ENCODE peak calls at places on chromosomes 12 and 14, in four cellular contexts. N is lung microvascular endothelial cell, B is GM12865, O is T-cell. J is an unnamed sample.

GRCh38 chr12:67042697-67043131 is 226.4 kb upstream of the CAND1 start:
- DNase-seq in O (no peak), N (peak), B (no peak), J (no peak)

GRCh38 chr12:112148031-112148513 is 22.7 kb downstream of the TRAFD1 start:
- DNase-seq in N (peak), B (no peak), O (no peak), J (no peak)

GRCh38 chr12:118428643-118429042 is 52.3 kb downstream of the SUDS3 start:
- DNase-seq in O (no peak), B (no peak), N (no peak), J (no peak)

GRCh38 chr12:56634242-56634836 is 4.2 kb upstream of the BAZ2A start:
- DNase-seq in O (no peak), B (peak), N (peak), J (peak)

GRCh38 chr12:100927825-100928224 is 133.2 kb downstream of the ANO4 start:
- DNase-seq in O (no peak), B (no peak), N (no peak), J (no peak)

GRCh38 chr12:94561943-94562411 is 88.4 kb downstream of the TMCC3 start:
- DNase-seq in N (peak), B (peak), O (no peak), J (peak)

GRCh38 chr12:19811922-19812321 is 372.6 kb downstream of the AEBP2 start:
- DNase-seq in N (no peak), O (no peak), B (no peak), J (no peak)

GRCh38 chr14:61578745-61579144 is 116.6 kb upstream of the HIF1A start:
- DNase-seq in B (no peak), O (no peak), N (no peak), J (no peak)

GRCh38 chr12:48165089-48166031 is 8.0 kb upstream of the ASB8 start:
- DNase-seq in N (peak), B (peak), O (peak), J (no peak)

GRCh38 chr12:76462668-76463224 is 96.8 kb downstream of the OSBPL8 start:
- DNase-seq in N (no peak), B (no peak), O (no peak), J (no peak)

GRCh38 chr12:78697817-78698415 is 166.7 kb upstream of the SYT1 start:
- DNase-seq in B (no peak), N (peak), O (no peak), J (no peak)

GRCh38 chr12:113874326-113874725 is 91.8 kb downstream of the RBM19 start:
- DNase-seq in B (no peak), N (no peak), O (no peak), J (no peak)

GRCh38 chr12:95760371-95760770 is 30.2 kb downstream of the NTN4 start:
- DNase-seq in N (no peak), B (no peak), O (no peak), J (no peak)

GRCh38 chr12:62299617-62300016 is 39.4 kb downstream of the USP15 start:
- DNase-seq in B (no peak), O (no peak), N (no peak), J (no peak)

GRCh38 chr14:36791402-36791801 is 129.7 kb downstream of the PAX9 start:
- DNase-seq in N (no peak), B (no peak), O (no peak), J (no peak)

GRCh38 chr14:74038015-74038859 is 19.1 kb downstream of the BBOF1 start:
- DNase-seq in B (peak), N (peak), O (no peak), J (no peak)

GRCh38 chr12:104680070-104680469 is 223.3 kb downstream of the CHST11 start:
- DNase-seq in O (peak), B (peak), N (peak), J (no peak)

GRCh38 chr12:71441836-71442566 is 2.4 kb downstream of the LGR5 start:
- DNase-seq in N (no peak), B (no peak), O (no peak), J (no peak)

GRCh38 chr12:121577443-121578180 is 3.2 kb downstream of the KDM2B start:
- DNase-seq in N (no peak), B (no peak), O (no peak), J (no peak)

GRCh38 chr12:128008341-128008740 is 258.6 kb upstream of the TMEM132C start:
- DNase-seq in B (no peak), N (no peak), O (no peak), J (no peak)

GRCh38 chr12:68037616-68038255 is 48.5 kb downstream of the IFNG-AS1 start:
- DNase-seq in O (no peak), B (no peak), N (no peak), J (no peak)

GRCh38 chr14:69321601-69322330 is 61.8 kb downstream of the GALNT16 start:
- DNase-seq in N (no peak), B (no peak), O (no peak), J (peak)

GRCh38 chr12:1007276-1007675 is 16.3 kb downstream of the ERC1 start:
- DNase-seq in B (no peak), O (no peak), N (no peak), J (no peak)

GRCh38 chr12:53568428-53569173 is 57.6 kb downstream of the ATF7 start:
- DNase-seq in O (no peak), N (no peak), B (no peak), J (no peak)

GRCh38 chr14:87800216-87800615 is 192.8 kb downstream of the GALC start:
- DNase-seq in O (no peak), B (no peak), N (no peak), J (no peak)